ENCODE peak calls at places on chromosomes 3 and 15, in nine cellular contexts. D is heart left ventricle, G is gastrocnemius medialis, C is A549, B is HepG2, N is upper lobe of left lung, T is HCT116, K is right lobe of liver, E is body of pancreas. F is an unnamed sample.

GRCh38 chr3:143535994-143536784 is 312.1 kb downstream of the SLC9A9 start:
- ATAC-seq in D (peak), G (no peak), C (no peak), B (no peak), N (no peak), T (no peak), K (no peak), E (no peak), F (no peak)

GRCh38 chr3:194617827-194618226 is 15.4 kb downstream of the TMEM44 start:
- ATAC-seq in D (no peak), G (no peak), C (no peak), B (no peak), N (no peak), T (no peak), K (no peak), E (no peak), F (no peak)

GRCh38 chr3:14646150-14646573 is 5.4 kb upstream of the CCDC174 start:
- ATAC-seq in D (no peak), G (no peak), C (no peak), B (no peak), N (no peak), T (no peak), K (no peak), E (no peak), F (no peak)

GRCh38 chr3:170988378-170988777 is 38.1 kb downstream of the SLC2A2 start:
- ATAC-seq in D (no peak), G (no peak), C (no peak), B (peak), N (no peak), T (no peak), K (peak), E (no peak), F (no peak)

GRCh38 chr15:41115652-41116115 is 396 bp downstream of the INO80 start:
- ATAC-seq in D (peak), G (peak), C (peak), B (peak), N (peak), T (peak), K (peak), E (peak), F (peak)

GRCh38 chr3:160665784-160666526 is 11.0 kb upstream of the ARL14 start:
- ATAC-seq in D (no peak), G (no peak), C (no peak), B (no peak), N (no peak), T (no peak), K (peak), E (no peak), F (no peak)

GRCh38 chr3:157495846-157496245 is 7.4 kb downstream of the VEPH1 start:
- ATAC-seq in D (no peak), G (no peak), C (no peak), B (no peak), N (no peak), T (no peak), K (no peak), E (no peak), F (no peak)

GRCh38 chr3:161349529-161350278 is 21.6 kb downstream of the SPTSSB start:
- ATAC-seq in D (peak), G (peak), C (peak), B (peak), N (peak), T (peak), K (peak), E (peak), F (peak)

GRCh38 chr15:39770748-39771689 is 11.6 kb downstream of the FSIP1 start:
- ATAC-seq in D (peak), G (peak), C (no peak), B (peak), N (peak), T (no peak), K (no peak), E (no peak), F (peak)

DNA sequence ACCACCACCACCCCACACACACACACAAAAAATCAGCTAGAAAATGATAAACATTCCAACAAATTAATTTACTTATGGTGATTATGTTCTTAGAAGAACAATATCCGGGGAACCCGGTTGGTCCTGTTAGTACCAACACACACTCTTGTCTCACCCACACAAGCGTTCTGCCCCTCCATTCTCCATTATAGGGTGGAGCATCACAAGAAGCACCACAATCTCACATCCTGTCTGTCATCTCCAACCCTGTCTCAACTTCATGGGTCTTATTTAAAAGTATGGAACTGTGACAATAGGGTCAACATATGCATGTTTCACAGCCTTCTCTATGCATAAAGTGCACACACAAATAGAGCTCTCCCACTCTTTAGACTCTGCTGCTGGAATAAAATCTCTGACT is 5.6 kb downstream of the GSK3B start:
- ATAC-seq in D (no peak), G (no peak), C (no peak), B (no peak), N (no peak), T (no peak), K (no peak), E (no peak), F (no peak)
- H3K27ac ChIP-seq in D (no peak), G (no peak), C (no peak), B (no peak), N (no peak), T (no peak), K (no peak), E (no peak), F (no peak)

GRCh38 chr3:49856181-49857005 is at the start of gene TRAIP:
- ATAC-seq in D (peak), G (peak), C (peak), B (peak), N (peak), T (peak), K (peak), E (peak), F (peak)
- TF ChIP-seq POLR2A in D (no peak), G (peak), C (peak), B (peak), N (peak), T (peak), K (no peak), E (peak), F (peak)

DNA sequence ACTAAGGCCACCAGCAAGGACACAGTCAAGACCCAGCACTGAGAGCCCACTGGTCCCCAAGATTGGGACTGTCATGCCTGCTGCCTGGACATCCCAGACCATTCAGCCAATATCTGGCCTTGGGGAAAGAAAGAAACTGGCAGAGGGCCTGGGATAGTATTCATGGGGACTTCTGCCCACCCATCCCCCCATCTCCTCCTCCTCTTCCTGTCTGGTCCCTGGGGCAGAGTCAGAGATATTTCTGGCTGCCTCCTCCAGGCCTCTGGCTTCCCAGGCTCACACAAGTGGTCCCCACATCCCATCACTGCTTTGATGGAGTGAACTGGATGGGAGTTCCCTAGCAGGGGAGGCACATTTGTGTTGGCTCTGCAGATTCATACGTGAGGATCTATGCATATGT is 4.2 kb upstream of the RASL12 start:
- ATAC-seq in D (peak), G (no peak), C (no peak), B (no peak), N (no peak), T (no peak), K (peak), E (no peak), F (no peak)
- H3K27ac ChIP-seq in D (peak), G (peak), C (no peak), B (no peak), N (peak), T (no peak), K (no peak), E (no peak), F (peak)

DNA sequence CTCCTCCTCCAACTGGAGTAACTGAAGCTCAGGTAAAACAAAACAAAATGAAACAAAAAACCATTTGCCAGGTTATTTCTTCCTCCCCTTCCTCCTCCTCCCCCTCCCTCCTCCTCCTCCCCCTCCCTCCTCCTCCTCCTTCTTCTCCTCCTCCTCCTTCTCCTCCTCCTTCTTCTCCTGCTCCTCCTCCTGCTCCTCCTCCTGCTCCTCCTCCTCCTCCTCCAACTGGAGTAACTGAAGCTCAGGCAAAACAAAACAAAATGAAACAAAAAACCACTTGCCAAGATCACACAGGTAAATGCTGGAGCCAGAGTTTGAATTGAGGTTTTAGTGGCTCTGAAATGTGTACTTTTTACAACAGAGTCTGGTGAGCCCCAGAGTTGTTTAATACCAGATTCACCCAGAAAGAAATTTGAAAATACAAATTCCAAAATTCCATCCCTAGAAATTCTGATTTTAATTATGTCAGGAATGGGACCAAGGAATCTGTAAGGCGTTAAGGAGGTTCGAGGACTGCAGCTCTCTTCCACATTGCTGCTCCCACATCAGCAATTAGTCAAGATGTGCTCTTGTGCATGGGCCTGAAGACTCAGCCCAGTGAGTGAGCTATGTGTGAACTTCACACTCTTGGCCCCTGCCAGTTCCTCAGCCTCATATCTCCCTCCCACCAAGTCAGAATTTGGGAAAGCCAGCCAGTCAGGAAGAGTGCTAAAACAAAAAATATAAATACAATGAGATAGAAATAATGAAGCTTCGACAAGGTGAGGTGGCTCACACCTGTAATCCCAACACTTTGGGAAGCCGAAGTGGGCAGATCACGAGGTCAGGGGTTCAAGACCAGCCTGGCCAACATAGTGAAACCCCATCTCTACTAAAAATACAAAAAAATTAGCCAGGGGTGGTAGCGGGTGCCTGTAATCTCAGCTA is 31.6 kb upstream of the ZNF770 start:
- ATAC-seq in D (no peak), G (no peak), C (peak), B (no peak), N (no peak), T (peak), K (no peak), E (no peak), F (no peak)
- TF ChIP-seq POLR2A in D (no peak), G (no peak), C (no peak), B (no peak), N (no peak), T (no peak), K (no peak), E (no peak), F (no peak)